ENCODE peak calls at places on chromosomes 2 and 18, in five cellular contexts. G, H, B, N and V are unnamed samples.

GRCh38 chr2:48504647-48505327 is 25.2 kb upstream of the STON1 start:
- DNase-seq in N (no peak), H (no peak), B (no peak), G (no peak), V (no peak)

GRCh38 chr18:20971886-20972267 is 139.7 kb downstream of the ROCK1 start:
- DNase-seq in N (peak; percentile 23), H (peak; percentile 23), B (peak; percentile 23), G (peak; percentile 12), V (no peak)

GRCh38 chr18:7317804-7318231 is 86.9 kb downstream of the LRRC30 start:
- DNase-seq in N (no peak), H (no peak), B (no peak), G (no peak), V (no peak)

GRCh38 chr2:148350211-148350610 is 294.3 kb upstream of the EPC2 start:
- DNase-seq in N (peak; percentile 8), B (no peak), H (no peak), G (no peak), V (no peak)

GRCh38 chr2:174971868-174972781 is 33.1 kb downstream of the CHN1 start:
- DNase-seq in H (no peak), B (no peak), N (peak; percentile 25), G (peak; percentile 41), V (no peak)

GRCh38 chr18:32255570-32255969 is 65.7 kb downstream of the MEP1B start:
- DNase-seq in B (peak; percentile 38), G (no peak), N (no peak), H (no peak), V (no peak)

GRCh38 chr2:167196461-167197252 is 308.4 kb downstream of the XIRP2 start:
- DNase-seq in H (no peak), B (no peak), N (peak; percentile 55), G (no peak), V (no peak)

GRCh38 chr18:53566622-53567021 is 657.8 kb downstream of the MBD2 start:
- DNase-seq in B (no peak), G (no peak), N (no peak), H (no peak), V (no peak)

GRCh38 chr2:120401275-120402069 is 55.5 kb downstream of the INHBB start:
- DNase-seq in B (no peak), G (no peak), H (no peak), N (no peak), V (no peak)

GRCh38 chr2:197675246-197675645 is at the start of gene RFTN2:
- DNase-seq in B (no peak), H (no peak), G (no peak), N (no peak), V (no peak)

GRCh38 chr2:217685255-217685605 is 317.6 kb downstream of the TNS1 start:
- DNase-seq in N (no peak), G (peak; percentile 60), B (peak; percentile 65), H (no peak), V (no peak)

GRCh38 chr2:217979151-217979811 is 23.5 kb downstream of the TNS1 start:
- DNase-seq in G (no peak), B (no peak), N (no peak), H (no peak), V (no peak)

GRCh38 chr18:35076556-35076955 is 35.3 kb downstream of the MAPRE2 start:
- DNase-seq in B (no peak), N (no peak), H (no peak), G (no peak), V (no peak)

GRCh38 chr18:78638889-78639596 is 340.6 kb upstream of the SALL3 start:
- DNase-seq in N (no peak), G (no peak), H (no peak), B (no peak), V (no peak)
- TF ChIP-seq REST in N (no peak), G (no peak), H (no peak), B (no peak), V (no peak)

DNA sequence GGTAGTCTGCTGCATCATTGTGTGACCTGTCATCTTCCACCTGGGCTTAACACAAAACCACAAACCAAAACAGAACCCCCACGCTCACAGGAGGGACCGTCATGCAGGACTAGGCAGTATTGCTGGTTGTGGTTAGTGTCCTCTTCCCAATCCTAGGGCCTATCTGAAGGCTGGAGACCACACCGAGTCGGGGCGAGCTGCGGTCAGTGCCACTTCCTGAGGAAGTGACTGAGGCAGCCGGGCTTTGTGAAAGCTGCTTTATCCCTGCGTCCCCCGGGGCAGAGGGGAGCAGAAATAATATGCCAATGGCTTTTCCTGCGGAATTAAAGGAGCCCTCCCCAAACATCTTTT is 22.9 kb downstream of the ZNF532 start:
- DNase-seq in H (no peak), N (no peak), B (no peak), G (no peak), V (peak; percentile 51)
- TF ChIP-seq SMC3 in H (no peak), N (no peak), B (no peak), G (no peak), V (no peak)

DNA sequence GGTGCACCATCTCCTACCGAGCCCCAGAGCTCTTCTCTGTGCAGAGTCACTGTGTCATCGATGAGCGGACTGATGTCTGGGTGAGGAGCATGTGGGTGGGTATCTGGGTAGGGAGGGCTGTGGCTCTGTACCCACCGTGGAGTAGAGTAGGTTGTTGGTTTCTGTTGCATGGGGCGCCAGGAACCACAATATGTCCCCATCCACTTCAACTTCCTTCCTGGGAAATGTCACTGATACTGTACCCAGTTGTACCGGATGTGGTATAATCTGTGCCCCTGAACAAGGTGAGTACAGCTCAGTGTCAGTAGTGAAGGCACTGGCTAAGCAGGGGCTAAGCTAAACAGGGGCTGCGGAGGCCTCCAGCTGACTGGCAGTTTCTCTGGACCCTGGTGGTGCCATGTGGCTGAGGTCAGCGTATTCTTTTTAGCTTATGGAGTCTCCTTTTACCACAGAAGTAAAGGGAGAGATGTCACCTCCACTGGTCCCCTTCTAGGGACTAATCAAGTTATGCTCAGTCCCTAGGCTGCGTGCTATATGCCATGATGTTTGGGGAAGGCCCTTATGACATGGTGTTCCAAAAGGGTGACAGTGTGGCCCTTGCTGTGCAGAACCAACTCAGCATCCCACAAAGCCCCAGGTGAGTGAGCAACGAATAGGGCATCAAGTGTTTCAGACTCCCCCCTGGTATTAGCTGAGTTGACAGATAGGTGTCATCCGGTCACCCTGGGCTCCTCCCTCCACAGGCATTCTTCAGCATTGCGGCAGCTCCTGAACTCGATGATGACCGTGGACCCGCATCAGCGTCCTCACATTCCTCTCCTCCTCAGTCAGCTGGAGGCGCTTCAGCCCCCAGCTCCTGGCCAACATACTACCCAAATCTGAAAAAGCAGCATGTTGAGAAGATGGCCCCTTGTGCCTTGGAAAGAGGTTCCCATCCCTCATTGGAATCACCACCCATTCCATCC is 2.7 kb downstream of the STK16 start:
- DNase-seq in B (no peak), G (no peak), N (no peak), H (no peak), V (no peak)
- TF ChIP-seq REST in B (no peak), G (no peak), N (no peak), H (no peak), V (no peak)

GRCh38 chr2:239156516-239157265 is 244.1 kb downstream of the HDAC4 start:
- DNase-seq in B (no peak), N (peak; percentile 43), H (no peak), G (no peak), V (no peak)

GRCh38 chr2:239157269-239157668 is 243.6 kb downstream of the HDAC4 start:
- DNase-seq in B (no peak), N (peak; percentile 58), H (no peak), G (no peak), V (no peak)

GRCh38 chr2:239155806-239156480 is 244.9 kb downstream of the HDAC4 start:
- DNase-seq in B (no peak), G (no peak), H (no peak), N (no peak), V (no peak)

GRCh38 chr2:239153806-239154591 is 246.8 kb downstream of the HDAC4 start:
- DNase-seq in N (no peak), B (no peak), G (no peak), H (no peak), V (no peak)

GRCh38 chr2:239154971-239155805 is 245.6 kb downstream of the HDAC4 start:
- DNase-seq in N (no peak), H (no peak), G (no peak), B (no peak), V (no peak)
- TF ChIP-seq SMC3 in N (no peak), H (no peak), G (no peak), B (no peak), V (no peak)

GRCh38 chr2:202548240-202548639 is 86.5 kb upstream of the FAM117B start:
- DNase-seq in G (no peak), N (no peak), B (no peak), H (no peak), V (no peak)

GRCh38 chr2:202542142-202542541 is 92.6 kb upstream of the FAM117B start:
- DNase-seq in G (no peak), B (no peak), H (no peak), N (peak; percentile 24), V (no peak)

GRCh38 chr2:202541137-202541536 is 93.6 kb upstream of the FAM117B start:
- DNase-seq in N (no peak), H (no peak), B (no peak), G (no peak), V (no peak)

GRCh38 chr2:202545523-202545922 is 89.2 kb upstream of the FAM117B start:
- DNase-seq in B (no peak), G (no peak), N (no peak), H (no peak), V (no peak)

DNA sequence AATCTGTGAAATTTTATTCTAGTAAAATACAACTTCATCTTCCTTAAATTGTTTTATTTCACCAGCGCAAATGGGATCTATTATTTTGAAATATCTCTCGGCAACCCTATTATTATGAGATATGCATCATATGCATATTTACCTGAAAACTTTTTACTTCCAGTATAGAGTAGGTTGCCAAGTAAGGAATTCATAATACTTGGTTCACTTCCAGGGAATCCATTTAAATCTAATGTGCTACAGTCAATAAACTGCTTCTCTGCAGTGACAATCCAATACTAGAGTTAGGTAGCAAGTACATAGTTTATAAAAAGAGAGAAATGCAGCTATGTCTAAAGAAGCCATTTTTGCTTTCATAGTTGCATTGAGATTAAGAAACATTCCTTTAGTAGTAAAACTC is 88.8 kb upstream of the FAM117B start:
- DNase-seq in B (no peak), N (no peak), H (no peak), G (no peak), V (no peak)
- TF ChIP-seq REST in B (no peak), N (no peak), H (no peak), G (no peak), V (no peak)

GRCh38 chr2:124572953-124573634 is 548.0 kb downstream of the CNTNAP5 start:
- DNase-seq in B (no peak), H (no peak), N (no peak), G (no peak), V (no peak)
- TF ChIP-seq SMC3 in B (no peak), H (no peak), N (no peak), G (no peak), V (no peak)

GRCh38 chr18:73980289-73980979 is 167.2 kb downstream of the FBXO15 start:
- DNase-seq in G (peak; percentile 20), B (peak; percentile 9), N (peak; percentile 25), H (no peak), V (no peak)
- TF ChIP-seq REST in G (no peak), B (no peak), N (no peak), H (no peak), V (no peak)

GRCh38 chr2:138831691-138832090 is 51.5 kb upstream of the NXPH2 start:
- DNase-seq in H (no peak), G (no peak), B (no peak), N (no peak), V (no peak)
- TF ChIP-seq SMC3 in H (no peak), G (no peak), B (no peak), N (no peak), V (no peak)